ENCODE peak calls at places on chromosome 11, in nine cellular contexts. Q is HT-29, C is GM23338, X is left cardiac atrium, H is A172, N is HCEC 1CT, I is bronchial epithelial cell, F is epithelial cell of esophagus, T is endothelial cell. V is an unnamed sample.

GRCh38 chr11:129259950-129260349 is 67.8 kb upstream of the ARHGAP32 start:
- DNase-seq in T (no peak), Q (peak; percentile 64), F (no peak), X (no peak), I (no peak), N (no peak), C (no peak), H (no peak), V (no peak)

GRCh38 chr11:61773356-61773755 is 19.0 kb downstream of the TMEM258 start:
- DNase-seq in X (no peak), F (no peak), Q (no peak), N (no peak), H (no peak), C (no peak), T (no peak), I (no peak), V (no peak)

GRCh38 chr11:110433393-110434333 is 3.9 kb downstream of the FDX1 start:
- DNase-seq in N (peak; percentile 31), F (peak; percentile 27), I (peak; percentile 41), H (peak; percentile 1), X (no peak), T (no peak), C (peak; percentile 48), Q (peak; percentile 52), V (no peak)

GRCh38 chr11:62983536-62984199 is 1.1 kb downstream of the SLC22A6 start:
- DNase-seq in I (no peak), T (no peak), Q (no peak), H (no peak), N (no peak), X (no peak), F (no peak), C (no peak), V (no peak)

GRCh38 chr11:25094085-25094802 is 597.4 kb downstream of the LUZP2 start:
- DNase-seq in F (no peak), Q (no peak), H (no peak), C (no peak), X (no peak), T (no peak), N (no peak), I (no peak), V (peak; percentile 79)

GRCh38 chr11:64341851-64342791 is 2.1 kb downstream of the CCDC88B start:
- DNase-seq in H (peak; percentile 72), T (peak; percentile 91), F (peak; percentile 96), X (peak; percentile 89), C (peak; percentile 94), N (peak; percentile 88), I (peak; percentile 81), Q (peak; percentile 93), V (peak; percentile 91)

GRCh38 chr11:85941380-85941973 is 86.3 kb downstream of the CCDC83 start:
- DNase-seq in T (peak; percentile 36), F (peak; percentile 71), Q (peak; percentile 73), N (peak; percentile 69), C (peak; percentile 77), X (peak; percentile 57), H (peak; percentile 49), I (peak; percentile 50), V (no peak)

GRCh38 chr11:34033399-34033798 is 18.1 kb upstream of the CAPRIN1 start:
- DNase-seq in I (no peak), Q (no peak), T (no peak), F (no peak), C (no peak), N (no peak), X (no peak), H (no peak), V (no peak)

GRCh38 chr11:60242607-60243292 is at the start of gene MS4A4E:
- DNase-seq in F (no peak), N (no peak), H (no peak), T (no peak), I (no peak), C (no peak), Q (no peak), X (no peak), V (no peak)

GRCh38 chr11:121132211-121132976 is 31.4 kb downstream of the TECTA start:
- DNase-seq in I (no peak), X (no peak), Q (peak; percentile 40), N (no peak), F (no peak), T (no peak), C (no peak), H (peak; percentile 2), V (no peak)

GRCh38 chr11:33694346-33695050 is 6.1 kb downstream of the C11orf91 start:
- DNase-seq in F (no peak), N (no peak), X (no peak), I (no peak), Q (no peak), H (no peak), C (no peak), T (no peak), V (no peak)

GRCh38 chr11:89293966-89294679 is 116.4 kb downstream of the TYR start:
- DNase-seq in I (peak; percentile 7), H (no peak), Q (no peak), N (no peak), T (peak; percentile 33), F (peak; percentile 4), X (peak; percentile 19), C (peak; percentile 67), V (peak; percentile 50)

GRCh38 chr11:559712-560304 is 730 bp downstream of the LMNTD2 start:
- DNase-seq in N (no peak), H (no peak), Q (peak; percentile 52), X (no peak), I (no peak), F (no peak), C (peak; percentile 73), T (no peak), V (no peak)